ENCODE peak calls at places on chromosomes 12 and 14, in five cellular contexts. One of them, this sample, is unnamed.

GRCh38 chr12:96981053-96981452 is 74.0 kb downstream of the NEDD1 start:
- DNase-seq in mammary epithelial cell: peak; percentile 46
- DNase-seq in pancreas: no peak
- DNase-seq in A673: peak; percentile 2
- DNase-seq in Panc1: no peak
- DNase-seq in this sample: no peak

GRCh38 chr12:52207895-52208294 is 16.1 kb upstream of the KRT80 start:
- DNase-seq in A673: peak; percentile 24
- DNase-seq in mammary epithelial cell: peak; percentile 52
- DNase-seq in pancreas: peak; percentile 98
- DNase-seq in Panc1: no peak
- DNase-seq in this sample: peak; percentile 69

GRCh38 chr12:6778571-6779550 is 6.5 kb downstream of the LAG3 start:
- DNase-seq in Panc1: no peak
- DNase-seq in pancreas: peak; percentile 97
- DNase-seq in A673: peak; percentile 93
- DNase-seq in mammary epithelial cell: peak; percentile 82
- DNase-seq in this sample: peak; percentile 95

GRCh38 chr12:120596901-120597300 is 15.7 kb upstream of the POP5 start:
- DNase-seq in Panc1: no peak
- DNase-seq in mammary epithelial cell: no peak
- DNase-seq in A673: no peak
- DNase-seq in pancreas: no peak
- DNase-seq in this sample: no peak

GRCh38 chr12:3718100-3718499 is 34.8 kb downstream of the CRACR2A start:
- DNase-seq in A673: no peak
- DNase-seq in mammary epithelial cell: no peak
- DNase-seq in pancreas: no peak
- DNase-seq in Panc1: no peak
- DNase-seq in this sample: peak; percentile 71

GRCh38 chr12:3117144-3117581 is 40.0 kb downstream of the TSPAN9 start:
- DNase-seq in mammary epithelial cell: peak; percentile 71
- DNase-seq in A673: peak; percentile 33
- DNase-seq in pancreas: no peak
- DNase-seq in Panc1: no peak
- DNase-seq in this sample: no peak

GRCh38 chr14:33696165-33696564 is 254.7 kb downstream of the EGLN3 start:
- DNase-seq in pancreas: no peak
- DNase-seq in Panc1: no peak
- DNase-seq in A673: no peak
- DNase-seq in mammary epithelial cell: no peak
- DNase-seq in this sample: no peak

GRCh38 chr12:98893601-98894411 is 248.7 kb downstream of the APAF1 start:
- DNase-seq in Panc1: no peak
- DNase-seq in pancreas: no peak
- DNase-seq in mammary epithelial cell: no peak
- DNase-seq in A673: peak; percentile 18
- DNase-seq in this sample: no peak

GRCh38 chr14:96493178-96493577 is 9.0 kb upstream of the PAPOLA start:
- DNase-seq in Panc1: no peak
- DNase-seq in pancreas: no peak
- DNase-seq in A673: no peak
- DNase-seq in mammary epithelial cell: no peak
- DNase-seq in this sample: no peak

GRCh38 chr12:113086249-113087164 is 30.0 kb downstream of the DTX1 start:
- DNase-seq in A673: no peak
- DNase-seq in pancreas: peak; percentile 71
- DNase-seq in mammary epithelial cell: no peak
- DNase-seq in Panc1: no peak
- DNase-seq in this sample: no peak

GRCh38 chr14:35331605-35332516 is 39.7 kb downstream of the PSMA6 start:
- DNase-seq in A673: no peak
- DNase-seq in Panc1: no peak
- DNase-seq in mammary epithelial cell: peak; percentile 97
- DNase-seq in pancreas: peak; percentile 69
- DNase-seq in this sample: peak; percentile 82

GRCh38 chr14:87264796-87265195 is 728.2 kb downstream of the GALC start:
- DNase-seq in A673: no peak
- DNase-seq in pancreas: no peak
- DNase-seq in Panc1: no peak
- DNase-seq in mammary epithelial cell: no peak
- DNase-seq in this sample: no peak

GRCh38 chr12:6460751-6461371 is 9.0 kb downstream of the TAPBPL start:
- DNase-seq in Panc1: no peak
- DNase-seq in A673: no peak
- DNase-seq in pancreas: no peak
- DNase-seq in mammary epithelial cell: no peak
- DNase-seq in this sample: no peak

GRCh38 chr14:32996343-32996742 is 57.7 kb downstream of the NPAS3 start:
- DNase-seq in A673: no peak
- DNase-seq in pancreas: no peak
- DNase-seq in Panc1: no peak
- DNase-seq in mammary epithelial cell: no peak
- DNase-seq in this sample: no peak

GRCh38 chr12:7101047-7101693 is 7.8 kb downstream of the C1RL start:
- DNase-seq in A673: no peak
- DNase-seq in pancreas: no peak
- DNase-seq in mammary epithelial cell: no peak
- DNase-seq in Panc1: no peak
- DNase-seq in this sample: peak; percentile 3

GRCh38 chr12:116879509-116880212 is 1.6 kb downstream of the HRK start:
- DNase-seq in Panc1: no peak
- DNase-seq in mammary epithelial cell: no peak
- DNase-seq in pancreas: no peak
- DNase-seq in A673: no peak
- DNase-seq in this sample: no peak

GRCh38 chr14:75979641-75980422 is 2.0 kb downstream of the TGFB3 start:
- DNase-seq in pancreas: no peak
- DNase-seq in A673: no peak
- DNase-seq in Panc1: no peak
- DNase-seq in mammary epithelial cell: no peak
- DNase-seq in this sample: no peak

GRCh38 chr14:71319646-71320045 is 412.4 kb downstream of the PCNX1 start:
- DNase-seq in A673: peak; percentile 55
- DNase-seq in mammary epithelial cell: no peak
- DNase-seq in pancreas: no peak
- DNase-seq in Panc1: peak; percentile 4
- DNase-seq in this sample: no peak

GRCh38 chr14:95507174-95507573 is 9.3 kb downstream of the SYNE3 start:
- DNase-seq in pancreas: no peak
- DNase-seq in A673: no peak
- DNase-seq in Panc1: no peak
- DNase-seq in mammary epithelial cell: peak; percentile 94
- DNase-seq in this sample: no peak

GRCh38 chr12:123531091-123531490 is 2.4 kb downstream of the RILPL1 start:
- DNase-seq in A673: no peak
- DNase-seq in pancreas: no peak
- DNase-seq in Panc1: no peak
- DNase-seq in mammary epithelial cell: no peak
- DNase-seq in this sample: no peak

GRCh38 chr14:67410313-67410712 is 1.7 kb downstream of the PLEK2 start:
- DNase-seq in A673: no peak
- DNase-seq in Panc1: no peak
- DNase-seq in pancreas: no peak
- DNase-seq in mammary epithelial cell: no peak
- DNase-seq in this sample: no peak

GRCh38 chr14:89702151-89702936 is 252.2 kb downstream of the EFCAB11 start:
- DNase-seq in A673: no peak
- DNase-seq in pancreas: no peak
- DNase-seq in mammary epithelial cell: no peak
- DNase-seq in Panc1: no peak
- DNase-seq in this sample: no peak

GRCh38 chr12:102067574-102068258 is 5.9 kb upstream of the WASHC3 start:
- DNase-seq in Panc1: no peak
- DNase-seq in pancreas: no peak
- DNase-seq in mammary epithelial cell: no peak
- DNase-seq in A673: no peak
- DNase-seq in this sample: no peak

GRCh38 chr12:25764409-25764808 is 194.1 kb upstream of the RASSF8 start:
- DNase-seq in Panc1: no peak
- DNase-seq in pancreas: no peak
- DNase-seq in mammary epithelial cell: no peak
- DNase-seq in A673: no peak
- DNase-seq in this sample: no peak

GRCh38 chr14:82067221-82067620 is 533.6 kb upstream of the SEL1L start:
- DNase-seq in Panc1: no peak
- DNase-seq in pancreas: no peak
- DNase-seq in A673: peak; percentile 1
- DNase-seq in mammary epithelial cell: no peak
- DNase-seq in this sample: no peak

GRCh38 chr12:104737682-104738370 is 220.3 kb downstream of the SLC41A2 start:
- DNase-seq in pancreas: no peak
- DNase-seq in A673: peak; percentile 10
- DNase-seq in Panc1: no peak
- DNase-seq in mammary epithelial cell: no peak
- DNase-seq in this sample: no peak

GRCh38 chr14:73432124-73432523 is 26.2 kb downstream of the NUMB start:
- DNase-seq in Panc1: no peak
- DNase-seq in mammary epithelial cell: no peak
- DNase-seq in A673: no peak
- DNase-seq in pancreas: no peak
- DNase-seq in this sample: no peak

GRCh38 chr14:73428354-73428824 is 30.0 kb downstream of the NUMB start:
- DNase-seq in Panc1: no peak
- DNase-seq in mammary epithelial cell: no peak
- DNase-seq in A673: no peak
- DNase-seq in pancreas: no peak
- DNase-seq in this sample: peak; percentile 57

GRCh38 chr14:73424453-73424852 is 33.9 kb downstream of the NUMB start:
- DNase-seq in A673: no peak
- DNase-seq in pancreas: no peak
- DNase-seq in mammary epithelial cell: no peak
- DNase-seq in Panc1: peak; percentile 5
- DNase-seq in this sample: no peak

GRCh38 chr14:73426877-73427276 is 31.5 kb downstream of the NUMB start:
- DNase-seq in mammary epithelial cell: no peak
- DNase-seq in A673: no peak
- DNase-seq in pancreas: no peak
- DNase-seq in Panc1: no peak
- DNase-seq in this sample: peak; percentile 38

DNA sequence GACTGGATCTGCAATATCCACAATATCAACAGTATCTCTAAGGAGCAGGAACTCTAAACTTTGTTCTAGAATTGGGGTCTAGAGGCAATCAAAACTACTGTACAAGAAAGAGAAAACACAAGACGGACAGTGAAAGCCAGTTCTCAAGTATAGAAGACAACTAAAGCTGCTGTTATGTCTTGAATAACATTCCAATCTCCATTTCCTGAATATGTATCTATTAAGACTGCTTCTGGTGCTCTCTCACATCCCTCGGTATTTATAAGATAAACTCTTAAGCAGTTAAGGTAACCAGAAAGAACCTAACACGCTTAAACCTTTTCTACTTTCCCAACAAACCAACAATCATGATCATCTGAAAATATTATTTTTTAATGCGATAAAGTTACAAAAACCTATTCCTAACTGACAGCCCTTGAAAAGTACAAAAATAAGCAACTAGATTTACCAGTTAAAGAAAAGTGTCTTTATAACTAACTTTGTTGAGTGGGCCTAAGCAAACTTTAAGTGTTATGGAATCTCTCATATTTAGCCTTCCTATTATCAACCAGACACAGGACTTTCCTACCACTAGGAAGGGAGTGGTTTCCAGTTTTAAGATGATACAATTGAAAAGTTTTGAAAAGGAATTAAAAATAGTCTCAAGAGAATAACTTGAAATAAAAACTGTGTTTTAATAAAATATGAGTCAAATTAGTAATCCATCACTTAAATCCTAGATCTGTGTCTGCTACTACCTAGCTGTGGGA is 30.7 kb downstream of the NUMB start:
- DNase-seq in A673: no peak
- DNase-seq in pancreas: no peak
- DNase-seq in mammary epithelial cell: no peak
- DNase-seq in Panc1: no peak
- DNase-seq in this sample: no peak
- H3K27ac ChIP-seq in A673: no peak overlapping the region
- H3K27ac ChIP-seq in pancreas: peak overlapping the region; percentile 12
- H3K27ac ChIP-seq in mammary epithelial cell: no peak overlapping the region
- H3K27ac ChIP-seq in Panc1: peak overlapping the region; percentile 17
- H3K27ac ChIP-seq in this sample: peak overlapping the region; percentile 60

GRCh38 chr14:39873793-39874192 is 441.6 kb upstream of the FBXO33 start:
- DNase-seq in Panc1: no peak
- DNase-seq in mammary epithelial cell: no peak
- DNase-seq in pancreas: no peak
- DNase-seq in A673: no peak
- DNase-seq in this sample: no peak
- TF ChIP-seq CTCF in Panc1: no peak
- TF ChIP-seq CTCF in mammary epithelial cell: no peak
- TF ChIP-seq CTCF in pancreas: no peak
- TF ChIP-seq CTCF in A673: no peak
- TF ChIP-seq CTCF in this sample: no peak

GRCh38 chr12:44287545-44287944 is 451.7 kb downstream of the TMEM117 start:
- DNase-seq in mammary epithelial cell: peak; percentile 37
- DNase-seq in Panc1: no peak
- DNase-seq in pancreas: no peak
- DNase-seq in A673: peak; percentile 42
- DNase-seq in this sample: no peak
- H3K27ac ChIP-seq in mammary epithelial cell: no peak overlapping the region
- H3K27ac ChIP-seq in Panc1: no peak overlapping the region
- H3K27ac ChIP-seq in pancreas: no peak overlapping the region
- H3K27ac ChIP-seq in A673: no peak overlapping the region
- H3K27ac ChIP-seq in this sample: no peak overlapping the region

GRCh38 chr14:104224516-104225281 is 86.3 kb downstream of the KIF26A start:
- DNase-seq in mammary epithelial cell: no peak
- DNase-seq in A673: peak; percentile 88
- DNase-seq in Panc1: no peak
- DNase-seq in pancreas: peak; percentile 72
- DNase-seq in this sample: no peak
- TF ChIP-seq CTCF in mammary epithelial cell: no peak
- TF ChIP-seq CTCF in A673: peak; percentile 89
- TF ChIP-seq CTCF in Panc1: peak; percentile 76
- TF ChIP-seq CTCF in pancreas: peak; percentile 8
- TF ChIP-seq CTCF in this sample: peak; percentile 54

This sample was measured in upper lobe of right lung.